ENCODE peak calls at places on chromosomes 4 and X, in eight cellular contexts. R, X, Q, W, T, E, Y and I are unnamed samples.

GRCh38 chr4:8165374-8165896 is 6.8 kb upstream of the ABLIM2 start:
- DNase-seq in R (no peak), X (no peak), Q (no peak), W (no peak), T (no peak), E (peak), Y (no peak), I (no peak)

GRCh38 chrX:153379971-153380581 is 21.1 kb downstream of the PNMA6E start:
- DNase-seq in R (peak), X (no peak), Q (no peak), W (no peak), T (no peak), E (no peak), Y (no peak), I (no peak)

GRCh38 chrX:10450229-10450958 is 170.0 kb downstream of the MID1 start:
- DNase-seq in R (peak), X (no peak), Q (peak), W (peak), T (no peak), E (no peak), Y (no peak), I (no peak)

GRCh38 chr4:158823461-158823873 is 54.6 kb downstream of the FNIP2 start:
- DNase-seq in R (no peak), X (no peak), Q (no peak), W (peak), T (no peak), E (no peak), Y (no peak), I (no peak)

GRCh38 chr4:26763063-26763462 is 97.6 kb upstream of the STIM2 start:
- DNase-seq in R (no peak), X (peak), Q (no peak), W (no peak), T (no peak), E (no peak), Y (no peak), I (no peak)

GRCh38 chr4:2834001-2834921 is 9.4 kb upstream of the ADD1 start:
- DNase-seq in R (no peak), X (no peak), Q (no peak), W (no peak), T (no peak), E (no peak), Y (no peak), I (peak)

GRCh38 chr4:38857354-38858096 is 908 bp upstream of the TLR6 start:
- DNase-seq in R (peak), X (peak), Q (peak), W (peak), T (peak), E (no peak), Y (no peak), I (peak)

GRCh38 chr4:13911256-13911655 is 283.7 kb upstream of the BOD1L1 start:
- DNase-seq in R (no peak), X (no peak), Q (no peak), W (no peak), T (no peak), E (no peak), Y (no peak), I (no peak)

GRCh38 chrX:119728487-119728886 is 29.9 kb upstream of the SOWAHD start:
- DNase-seq in R (no peak), X (peak), Q (no peak), W (no peak), T (no peak), E (no peak), Y (no peak), I (no peak)

GRCh38 chrX:784829-785228 is 154.2 kb downstream of the SHOX start:
- DNase-seq in R (no peak), X (no peak), Q (no peak), W (no peak), T (no peak), E (no peak), Y (no peak), I (no peak)

GRCh38 chr4:38145033-38145673 is 185.0 kb downstream of the PTTG2 start:
- DNase-seq in R (no peak), X (no peak), Q (no peak), W (no peak), T (no peak), E (no peak), Y (no peak), I (no peak)

GRCh38 chrX:139929876-139930275 is 3.0 kb downstream of the ATP11C start:
- DNase-seq in R (no peak), X (peak), Q (no peak), W (no peak), T (no peak), E (no peak), Y (no peak), I (no peak)

GRCh38 chr4:145083891-145084640 is 13.9 kb downstream of the ANAPC10 start:
- DNase-seq in R (no peak), X (no peak), Q (no peak), W (no peak), T (peak), E (no peak), Y (no peak), I (no peak)

GRCh38 chrX:72243472-72243871 is 4.6 kb upstream of the ERCC6L start:
- DNase-seq in R (peak), X (no peak), Q (no peak), W (peak), T (no peak), E (no peak), Y (no peak), I (no peak)

GRCh38 chr4:653831-654525 is 20.1 kb downstream of the ATP5ME start:
- DNase-seq in R (no peak), X (no peak), Q (no peak), W (no peak), T (no peak), E (no peak), Y (no peak), I (no peak)

GRCh38 chrX:9569875-9570274 is 105.0 kb downstream of the TBL1X start:
- DNase-seq in R (no peak), X (no peak), Q (no peak), W (peak), T (no peak), E (no peak), Y (no peak), I (no peak)

GRCh38 chr4:137739391-137739790 is 207.1 kb upstream of the PCDH18 start:
- DNase-seq in R (no peak), X (no peak), Q (no peak), W (peak), T (no peak), E (no peak), Y (no peak), I (no peak)
- TF ChIP-seq CTCF in R (no peak), X (no peak), Q (no peak), W (no peak), T (no peak), E (no peak), Y (no peak), I (no peak)

DNA sequence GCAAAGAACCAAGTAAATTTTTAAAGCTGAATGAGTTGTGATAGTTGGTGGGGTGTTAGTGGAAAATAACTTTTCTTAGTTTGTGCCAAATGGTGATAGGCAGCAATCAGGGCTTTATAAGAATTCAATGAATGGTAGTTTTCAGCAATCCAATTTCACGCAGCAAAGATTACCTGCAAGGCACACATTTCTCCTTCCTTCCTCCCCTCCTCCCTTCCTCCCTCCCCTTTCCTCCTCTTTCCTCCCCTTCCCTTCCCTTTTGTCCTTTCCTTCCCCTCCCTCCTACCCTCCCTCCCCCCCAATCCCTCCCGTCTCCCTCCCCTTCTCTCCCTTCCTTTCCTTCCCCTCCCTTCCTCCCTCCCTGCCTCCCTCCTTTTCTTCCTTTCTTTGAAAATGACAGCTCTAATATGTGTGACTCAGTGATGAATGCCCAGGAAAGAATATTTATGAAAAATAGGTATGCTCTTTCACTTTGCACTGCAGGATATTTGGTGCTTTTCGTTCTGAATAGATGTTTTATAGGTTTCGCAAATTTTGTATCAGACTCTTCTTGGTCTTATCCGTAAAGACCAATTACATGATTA is 168.1 kb downstream of the BMPR1B start:
- DNase-seq in R (peak), X (no peak), Q (no peak), W (no peak), T (no peak), E (no peak), Y (no peak), I (no peak)
- TF ChIP-seq CTCF in R (no peak), X (no peak), Q (no peak), W (no peak), T (no peak), E (no peak), Y (no peak), I (no peak)

GRCh38 chr4:55887594-55887993 is 34.1 kb downstream of the EXOC1 start:
- DNase-seq in R (no peak), X (peak), Q (no peak), W (peak), T (no peak), E (no peak), Y (no peak), I (no peak)
- TF ChIP-seq CTCF in R (peak), X (peak), Q (no peak), W (peak), T (peak), E (no peak), Y (no peak), I (no peak)

DNA sequence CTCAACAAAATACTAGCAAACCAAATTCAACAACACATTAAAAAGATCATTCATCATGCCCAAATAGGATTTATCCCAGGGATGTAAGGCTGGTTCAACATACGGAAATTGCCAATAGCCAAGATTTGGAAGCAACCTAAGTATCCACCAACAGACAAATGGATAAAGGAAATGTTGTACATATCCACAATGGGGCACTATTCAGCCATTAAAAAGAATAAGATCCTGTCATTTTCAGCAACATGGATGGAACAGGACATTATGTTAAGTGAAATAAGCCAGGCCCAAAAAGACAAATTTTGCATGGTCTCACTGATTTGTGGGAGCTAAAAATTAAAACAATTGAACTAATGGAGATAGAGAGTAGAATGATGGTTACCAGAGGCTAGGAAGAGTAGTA is 82.0 kb upstream of the FAM241A start:
- DNase-seq in R (peak), X (no peak), Q (no peak), W (peak), T (no peak), E (no peak), Y (no peak), I (no peak)
- TF ChIP-seq CTCF in R (no peak), X (peak), Q (no peak), W (no peak), T (peak), E (no peak), Y (no peak), I (no peak)

DNA sequence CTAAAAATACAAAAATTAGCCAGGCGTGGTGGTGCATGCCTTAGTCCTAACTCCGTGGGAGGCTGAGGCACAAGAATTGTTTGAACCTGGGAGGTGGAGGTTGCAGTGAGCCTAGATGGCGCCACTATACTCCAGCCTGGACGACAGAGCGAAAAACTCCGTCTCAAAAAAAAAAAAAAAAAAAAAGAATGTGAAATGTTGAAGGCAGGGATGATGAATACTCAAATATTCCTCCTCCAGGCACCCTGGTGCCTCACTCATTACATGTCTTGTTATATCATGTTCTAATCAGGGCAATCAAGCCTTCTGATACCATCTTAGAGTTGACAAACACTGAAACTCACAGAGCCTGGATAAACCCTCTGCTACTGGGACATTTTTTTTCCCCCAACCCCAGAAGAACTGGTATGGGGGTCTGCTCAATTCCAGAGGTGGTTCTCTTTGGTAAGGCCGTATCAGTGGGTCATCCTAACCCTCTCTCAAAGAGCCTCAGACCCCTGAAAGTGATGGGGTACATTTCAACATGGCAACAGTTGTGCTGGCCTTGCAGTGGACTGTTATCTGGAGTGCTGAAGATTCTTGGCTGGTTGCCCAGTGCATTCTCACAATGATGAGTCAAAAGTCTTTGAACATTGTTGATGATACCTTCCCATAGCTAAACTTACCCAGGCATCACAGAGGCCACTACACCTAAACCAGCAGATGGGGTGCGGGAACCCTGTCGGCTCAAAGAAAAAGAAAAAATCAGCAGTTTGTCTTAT is 2.4 kb upstream of the SH3KBP1 start:
- DNase-seq in R (peak), X (no peak), Q (no peak), W (peak), T (peak), E (no peak), Y (no peak), I (peak)
- TF ChIP-seq CTCF in R (peak), X (peak), Q (no peak), W (no peak), T (no peak), E (no peak), Y (no peak), I (no peak)